ENCODE peak calls at places on chromosomes 7 and 10, in seven cellular contexts. B, F, X, D, I, C and E are unnamed samples.

GRCh38 chr7:91519241-91520200 is 255.3 kb downstream of the FZD1 start:
- DNase-seq in B (peak), F (no peak), X (no peak), D (no peak), I (no peak), C (no peak), E (no peak)

GRCh38 chr10:24383681-24384106 is 174.8 kb downstream of the KIAA1217 start:
- DNase-seq in B (peak), F (peak), X (peak), D (peak), I (no peak), C (peak), E (peak)

GRCh38 chr7:46369933-46370654 is 449.0 kb upstream of the IGFBP3 start:
- DNase-seq in B (no peak), F (no peak), X (no peak), D (no peak), I (no peak), C (no peak), E (no peak)

GRCh38 chr10:119496282-119496681 is 46.2 kb downstream of the RGS10 start:
- DNase-seq in B (no peak), F (no peak), X (no peak), D (no peak), I (no peak), C (no peak), E (no peak)

GRCh38 chr10:11685787-11686218 is 56.4 kb upstream of the ECHDC3 start:
- DNase-seq in B (no peak), F (peak), X (no peak), D (no peak), I (peak), C (peak), E (no peak)

GRCh38 chr10:104479906-104480579 is 126.4 kb downstream of the CFAP58 start:
- DNase-seq in B (no peak), F (no peak), X (no peak), D (no peak), I (no peak), C (no peak), E (no peak)

GRCh38 chr7:54961391-54961790 is 57.4 kb upstream of the EGFR start:
- DNase-seq in B (no peak), F (no peak), X (no peak), D (no peak), I (no peak), C (no peak), E (no peak)

GRCh38 chr7:91710896-91711295 is 169.6 kb downstream of the MTERF1 start:
- DNase-seq in B (no peak), F (no peak), X (no peak), D (no peak), I (no peak), C (no peak), E (no peak)

GRCh38 chr7:44769381-44770209 is 20.9 kb downstream of the ZMIZ2 start:
- DNase-seq in B (peak), F (peak), X (no peak), D (no peak), I (no peak), C (no peak), E (no peak)

GRCh38 chr10:46559231-46559671 is 2.8 kb upstream of the GPRIN2 start:
- DNase-seq in B (no peak), F (no peak), X (no peak), D (no peak), I (no peak), C (no peak), E (no peak)

GRCh38 chr10:43399911-43400310 is 9.1 kb downstream of the HNRNPF start:
- DNase-seq in B (no peak), F (no peak), X (no peak), D (no peak), I (no peak), C (no peak), E (no peak)

GRCh38 chr10:44715081-44715480 is 196.1 kb upstream of the TMEM72 start:
- DNase-seq in B (no peak), F (no peak), X (no peak), D (no peak), I (no peak), C (no peak), E (no peak)

GRCh38 chr7:26291699-26292538 is at the start of gene SNX10:
- DNase-seq in B (no peak), F (peak), X (no peak), D (peak), I (peak), C (peak), E (no peak)

GRCh38 chr10:25465582-25466372 is 291.0 kb downstream of the GPR158 start:
- DNase-seq in B (no peak), F (no peak), X (peak), D (no peak), I (no peak), C (no peak), E (no peak)

GRCh38 chr7:876077-876971 is at the start of gene GET4:
- DNase-seq in B (peak), F (peak), X (peak), D (peak), I (peak), C (peak), E (no peak)
- H3K4me3 ChIP-seq in B (peak), F (peak), X (peak), D (peak), I (peak), C (peak), E (peak)

DNA sequence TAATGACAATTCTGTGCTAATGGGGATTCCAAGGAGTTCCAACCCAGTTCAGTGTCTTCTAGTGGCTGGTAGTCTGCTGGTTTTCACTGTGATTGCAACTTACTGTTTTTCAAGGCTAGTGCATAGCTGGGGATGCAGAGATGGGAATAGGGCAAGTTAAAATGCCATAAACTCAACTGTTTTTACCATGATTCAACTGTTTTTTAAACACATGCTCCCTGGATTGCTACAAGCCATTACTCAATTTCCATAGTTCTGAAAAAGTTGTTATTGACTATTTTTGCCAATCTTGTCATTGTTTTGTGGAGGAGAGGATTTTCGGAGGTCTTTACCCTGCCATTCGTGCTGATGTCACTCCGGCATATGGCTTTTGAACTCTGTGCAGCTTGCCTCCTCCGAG is 245.3 kb downstream of the SUGCT start:
- DNase-seq in B (no peak), F (no peak), X (no peak), D (no peak), I (no peak), C (no peak), E (no peak)
- H3K4me3 ChIP-seq in B (no peak), F (no peak), X (no peak), D (no peak), I (no peak), C (no peak), E (no peak)

GRCh38 chr10:52143338-52143737 is 170.7 kb upstream of the DKK1 start:
- DNase-seq in B (no peak), F (no peak), X (no peak), D (no peak), I (no peak), C (no peak), E (no peak)

GRCh38 chr10:52146766-52147165 is 167.3 kb upstream of the DKK1 start:
- DNase-seq in B (no peak), F (no peak), X (no peak), D (peak), I (no peak), C (no peak), E (peak)
- H3K4me3 ChIP-seq in B (no peak), F (no peak), X (no peak), D (no peak), I (no peak), C (no peak), E (no peak)

DNA sequence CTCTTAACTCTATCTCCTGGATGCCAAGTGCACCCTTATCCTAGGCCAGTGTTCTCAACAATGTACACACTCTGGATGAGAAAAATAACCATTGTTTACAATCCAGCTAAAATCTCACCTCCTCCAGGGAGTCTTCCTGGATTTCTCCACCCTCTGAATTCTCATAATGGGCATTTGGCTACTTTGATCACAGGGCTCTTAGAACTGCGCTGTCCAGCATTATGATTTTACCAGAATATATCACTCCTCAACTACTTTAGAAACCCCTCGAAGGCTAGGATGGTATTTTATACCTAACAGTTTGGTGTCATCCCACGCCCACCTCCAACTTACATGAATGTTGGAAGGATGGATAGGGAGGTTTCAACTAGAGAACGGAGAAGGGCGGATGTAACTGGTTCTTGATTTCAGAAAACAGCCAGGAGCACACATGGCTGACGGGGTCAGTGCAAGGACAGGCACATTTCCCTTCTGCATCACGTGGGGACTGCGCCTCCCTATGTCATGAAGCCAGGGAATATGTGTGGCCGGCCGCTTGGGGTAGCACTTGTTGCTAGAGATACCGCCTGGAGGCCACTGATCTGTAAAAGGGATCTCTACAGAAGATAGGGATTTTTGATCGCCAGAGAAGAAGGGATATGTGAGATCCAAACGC is 1.2 kb upstream of the ATP6V0E2 start:
- DNase-seq in B (peak), F (peak), X (peak), D (peak), I (no peak), C (peak), E (peak)
- H3K4me3 ChIP-seq in B (peak), F (peak), X (peak), D (peak), I (peak), C (peak), E (peak)

GRCh38 chr7:50151661-50152060 is 58.6 kb upstream of the ZPBP start:
- DNase-seq in B (no peak), F (no peak), X (no peak), D (no peak), I (no peak), C (no peak), E (no peak)
- H3K4me3 ChIP-seq in B (no peak), F (no peak), X (no peak), D (no peak), I (no peak), C (no peak), E (no peak)

GRCh38 chr10:123458933-123459332 is 207.2 kb upstream of the GPR26 start:
- DNase-seq in B (no peak), F (peak), X (no peak), D (no peak), I (no peak), C (no peak), E (no peak)

GRCh38 chr10:123459371-123460224 is 206.6 kb upstream of the GPR26 start:
- DNase-seq in B (no peak), F (no peak), X (no peak), D (no peak), I (no peak), C (no peak), E (no peak)

GRCh38 chr10:123454987-123455386 is 211.2 kb upstream of the GPR26 start:
- DNase-seq in B (no peak), F (no peak), X (no peak), D (no peak), I (no peak), C (no peak), E (no peak)

GRCh38 chr10:123451607-123452245 is 214.4 kb upstream of the GPR26 start:
- DNase-seq in B (no peak), F (no peak), X (no peak), D (peak), I (no peak), C (no peak), E (no peak)

GRCh38 chr10:123455861-123456260 is 210.3 kb upstream of the GPR26 start:
- DNase-seq in B (no peak), F (no peak), X (no peak), D (peak), I (no peak), C (no peak), E (peak)
- H3K4me3 ChIP-seq in B (no peak), F (no peak), X (no peak), D (no peak), I (no peak), C (no peak), E (no peak)

GRCh38 chr7:94028768-94029167 is 24.6 kb upstream of the BET1 start:
- DNase-seq in B (no peak), F (peak), X (no peak), D (no peak), I (no peak), C (no peak), E (no peak)

GRCh38 chr7:94031865-94032264 is 27.7 kb upstream of the BET1 start:
- DNase-seq in B (no peak), F (no peak), X (no peak), D (no peak), I (no peak), C (no peak), E (no peak)

DNA sequence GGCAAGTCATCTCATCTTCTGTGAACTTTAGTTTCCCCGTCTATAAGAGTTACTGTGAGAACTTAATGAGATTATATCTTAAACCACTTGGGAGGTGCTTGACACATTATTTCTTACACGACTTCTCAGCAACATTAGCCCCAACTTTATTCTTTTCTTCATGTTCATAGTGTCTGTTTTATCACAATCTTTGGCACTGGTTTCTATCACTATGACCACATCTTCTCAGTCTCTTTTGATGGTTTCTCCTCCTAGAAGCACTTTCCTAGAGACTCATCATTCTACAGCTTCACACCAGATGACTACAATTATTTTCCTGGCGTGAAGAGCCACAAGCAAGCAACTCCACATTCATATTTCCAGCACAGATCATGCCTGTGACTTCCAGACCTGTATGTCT is 26.5 kb upstream of the BET1 start:
- DNase-seq in B (no peak), F (no peak), X (no peak), D (no peak), I (no peak), C (no peak), E (no peak)
- H3K4me3 ChIP-seq in B (no peak), F (no peak), X (no peak), D (no peak), I (no peak), C (no peak), E (no peak)

DNA sequence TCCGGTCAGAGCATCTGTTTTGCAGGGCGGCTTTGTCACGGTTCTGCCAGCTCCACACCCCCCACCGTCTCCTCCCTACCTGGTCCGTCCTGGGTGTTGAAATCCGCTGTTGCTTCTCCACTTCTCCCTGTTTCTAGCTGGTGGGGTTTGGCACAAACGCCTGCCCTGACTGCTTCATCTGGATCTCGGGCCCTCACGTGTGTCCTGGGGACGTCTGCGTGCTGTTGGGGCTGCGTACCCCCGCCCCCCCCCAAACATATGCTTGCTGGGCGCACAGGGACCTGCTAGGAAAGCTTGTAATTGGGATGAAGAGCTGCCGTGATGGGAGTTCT is 11.3 kb downstream of the AMZ1 start:
- DNase-seq in B (no peak), F (no peak), X (no peak), D (no peak), I (no peak), C (no peak), E (no peak)
- H3K4me3 ChIP-seq in B (no peak), F (peak), X (no peak), D (no peak), I (peak), C (no peak), E (no peak)